ENCODE peak calls at places on chromosomes 5 and 9, in four cellular contexts. H is stimulated activated CD4-positive, alpha-beta T cell treated with anti-CD3 and anti-CD28 coated beads, TNF-alpha, amount 100 ng/mL, for 24 hours; K is fibroblast of lung; D is stimulated activated naive CD4-positive, alpha-beta T cell. A is an unnamed sample.

GRCh38 chr5:43121565-43122484 is 1.1 kb downstream of the ZNF131 start:
- DNase-seq in H (no peak), K (peak; percentile 70), D (peak; percentile 86), A (no peak)

GRCh38 chr9:2126331-2126789 is 111.2 kb downstream of the SMARCA2 start:
- DNase-seq in H (no peak), K (peak; percentile 44), D (no peak), A (no peak)

GRCh38 chr5:141100243-141100805 is at the start of gene PCDHB3:
- DNase-seq in H (peak; percentile 27), K (peak; percentile 6), D (no peak), A (no peak)

GRCh38 chr9:114616684-114617520 is 5.8 kb downstream of the TMEM268 start:
- DNase-seq in H (no peak), K (no peak), D (no peak), A (no peak)

GRCh38 chr5:83015676-83016075 is 61.5 kb downstream of the TMEM167A start:
- DNase-seq in H (no peak), K (peak; percentile 19), D (no peak), A (no peak)

GRCh38 chr9:115604831-115605483 is 487.0 kb upstream of the TNC start:
- DNase-seq in H (no peak), K (peak; percentile 97), D (no peak), A (no peak)

GRCh38 chr5:142627371-142628217 is 58.3 kb downstream of the FGF1 start:
- DNase-seq in H (no peak), K (no peak), D (no peak), A (no peak)

GRCh38 chr9:35757527-35758275 is 3.6 kb upstream of the MSMP start:
- DNase-seq in H (no peak), K (no peak), D (no peak), A (peak; percentile 11)

GRCh38 chr9:127835930-127836586 is 18.4 kb downstream of the ENG start:
- DNase-seq in H (peak; percentile 20), K (peak; percentile 78), D (no peak), A (no peak)

GRCh38 chr9:99180199-99180598 is 41.5 kb downstream of the ALG2 start:
- DNase-seq in H (no peak), K (no peak), D (no peak), A (no peak)

GRCh38 chr5:74541381-74541781 is 99.1 kb downstream of the ENC1 start:
- DNase-seq in H (no peak), K (peak; percentile 55), D (no peak), A (no peak)